ENCODE peak calls at places on chromosome X, in seven cellular contexts. X is mesendoderm, W is trophoblast cell, I is H9, T is H1, P is IMR-90, J is mesenchymal stem cell. Z is an unnamed sample.

GRCh38 chrX:63530654-63531053 is 179.5 kb upstream of the SPIN4 start:
- DNase-seq in X (no peak), W (no peak), I (no peak), T (no peak), P (no peak), J (no peak), Z (no peak)

GRCh38 chrX:153769865-153770605 is 6.0 kb downstream of the PLXNB3 start:
- DNase-seq in X (no peak), W (no peak), I (peak), T (no peak), P (no peak), J (no peak), Z (no peak)

GRCh38 chrX:80216086-80216485 is 201.5 kb downstream of the TBX22 start:
- DNase-seq in X (no peak), W (no peak), I (no peak), T (no peak), P (no peak), J (no peak), Z (no peak)

GRCh38 chrX:50470103-50471031 is at the start of gene DGKK:
- DNase-seq in X (peak), W (no peak), I (peak), T (peak), P (no peak), J (no peak), Z (peak)

GRCh38 chrX:153934473-153935325 is at the start of gene NAA10:
- DNase-seq in X (peak), W (peak), I (peak), T (peak), P (peak), J (peak), Z (peak)

GRCh38 chrX:31170792-31171191 is 99.0 kb upstream of the FTHL17 start:
- DNase-seq in X (no peak), W (no peak), I (no peak), T (no peak), P (no peak), J (no peak), Z (no peak)

GRCh38 chrX:24619647-24620046 is 27.5 kb downstream of the PCYT1B start:
- DNase-seq in X (no peak), W (no peak), I (no peak), T (no peak), P (peak), J (peak), Z (no peak)

GRCh38 chrX:17788439-17788838 is 51.1 kb downstream of the SCML1 start:
- DNase-seq in X (peak), W (peak), I (peak), T (peak), P (peak), J (peak), Z (peak)

GRCh38 chrX:49039598-49040375 is 3.4 kb downstream of the TFE3 start:
- DNase-seq in X (peak), W (peak), I (peak), T (peak), P (peak), J (peak), Z (peak)

GRCh38 chrX:9492901-9493300 is 28.0 kb downstream of the TBL1X start:
- DNase-seq in X (no peak), W (peak), I (no peak), T (no peak), P (peak), J (no peak), Z (no peak)

GRCh38 chrX:115603534-115604074 is 42.6 kb downstream of the PLS3 start:
- DNase-seq in X (no peak), W (no peak), I (no peak), T (no peak), P (no peak), J (no peak), Z (no peak)

GRCh38 chrX:101370888-101371504 is 15.0 kb downstream of the BTK start:
- DNase-seq in X (no peak), W (no peak), I (no peak), T (no peak), P (no peak), J (no peak), Z (no peak)

GRCh38 chrX:100850317-100850716 is 23.8 kb downstream of the NOX1 start:
- DNase-seq in X (no peak), W (no peak), I (no peak), T (no peak), P (no peak), J (no peak), Z (no peak)

GRCh38 chrX:103533428-103534216 is 14.3 kb upstream of the RAB40A start:
- DNase-seq in X (peak), W (peak), I (peak), T (peak), P (peak), J (peak), Z (peak)

GRCh38 chrX:100946521-100946920 is 17.8 kb upstream of the XKRX start:
- DNase-seq in X (peak), W (peak), I (no peak), T (no peak), P (no peak), J (no peak), Z (no peak)

GRCh38 chrX:40145670-40146470 is 48.1 kb upstream of the BCOR start:
- DNase-seq in X (no peak), W (no peak), I (no peak), T (no peak), P (no peak), J (peak), Z (no peak)

GRCh38 chrX:44876076-44876475 is 3.1 kb downstream of the KDM6A start:
- DNase-seq in X (no peak), W (peak), I (no peak), T (no peak), P (peak), J (no peak), Z (no peak)

GRCh38 chrX:28590394-28590793 is 3.1 kb downstream of the IL1RAPL1 start:
- DNase-seq in X (no peak), W (no peak), I (no peak), T (no peak), P (peak), J (peak), Z (no peak)

GRCh38 chrX:3548743-3549441 is 164.6 kb downstream of the PRKX start:
- DNase-seq in X (peak), W (peak), I (no peak), T (no peak), P (peak), J (peak), Z (peak)

GRCh38 chrX:74449322-74449936 is 28.1 kb downstream of the SLC16A2 start:
- DNase-seq in X (no peak), W (no peak), I (no peak), T (no peak), P (peak), J (no peak), Z (no peak)

GRCh38 chrX:45788941-45789348 is 588.3 kb upstream of the DIPK2B start:
- DNase-seq in X (peak), W (no peak), I (no peak), T (no peak), P (peak), J (peak), Z (no peak)

GRCh38 chrX:150365953-150366911 is 3.1 kb downstream of the MAMLD1 start:
- DNase-seq in X (peak), W (peak), I (peak), T (peak), P (peak), J (peak), Z (peak)

DNA sequence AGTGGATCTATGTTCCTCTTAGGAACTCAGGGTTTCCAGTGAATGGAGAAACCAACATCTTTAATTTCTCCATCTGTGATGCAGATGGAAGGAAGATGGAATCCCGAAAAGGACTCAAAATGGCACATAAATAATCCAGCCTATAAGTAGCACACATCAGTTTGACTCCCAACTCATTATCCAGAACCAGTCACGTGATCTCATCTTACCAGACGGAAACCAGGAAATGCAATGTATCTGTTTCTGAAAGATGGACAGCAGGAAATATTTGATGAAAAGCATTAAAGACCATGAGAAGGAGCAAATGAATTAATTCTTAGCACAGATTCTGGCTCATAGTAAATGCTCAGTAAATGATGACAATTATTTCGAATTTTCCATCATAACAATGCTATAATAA is 443.1 kb upstream of the FMR1 start:
- DNase-seq in X (no peak), W (no peak), I (no peak), T (no peak), P (no peak), J (no peak), Z (no peak)
- H3K23ac ChIP-seq in X (no peak), W (no peak), I (no peak), T (no peak), P (no peak), J (no peak), Z (no peak)

GRCh38 chrX:68500105-68500504 is 1.3 kb downstream of the YIPF6 start:
- DNase-seq in X (no peak), W (no peak), I (no peak), T (no peak), P (no peak), J (no peak), Z (no peak)

GRCh38 chrX:68498508-68499379 is at the start of gene YIPF6:
- DNase-seq in X (peak), W (peak), I (peak), T (peak), P (peak), J (peak), Z (peak)

GRCh38 chrX:68503830-68504229 is 5.0 kb downstream of the YIPF6 start:
- DNase-seq in X (no peak), W (peak), I (no peak), T (no peak), P (peak), J (no peak), Z (no peak)

GRCh38 chrX:68492583-68492982 is 6.3 kb upstream of the YIPF6 start:
- DNase-seq in X (no peak), W (no peak), I (no peak), T (no peak), P (no peak), J (no peak), Z (no peak)

GRCh38 chrX:68498044-68498507 is 775 bp upstream of the YIPF6 start:
- DNase-seq in X (peak), W (peak), I (no peak), T (no peak), P (no peak), J (peak), Z (no peak)
- H3K18ac ChIP-seq in X (peak), W (peak), I (peak), T (no peak), P (peak), J (no peak), Z (no peak)

GRCh38 chrX:116823677-116824076 is 360.9 kb upstream of the CT83 start:
- DNase-seq in X (no peak), W (no peak), I (no peak), T (no peak), P (no peak), J (no peak), Z (no peak)
- H3K9ac ChIP-seq in X (no peak), W (no peak), I (no peak), T (no peak), P (no peak), J (no peak), Z (no peak)

GRCh38 chrX:121146059-121146628 is 98.7 kb downstream of the GLUD2 start:
- DNase-seq in X (no peak), W (no peak), I (no peak), T (no peak), P (no peak), J (no peak), Z (no peak)
- H3K23ac ChIP-seq in X (no peak), W (no peak), I (no peak), T (no peak), P (no peak), J (no peak), Z (no peak)

GRCh38 chrX:12824944-12825343 is 33.7 kb downstream of the PRPS2 start:
- DNase-seq in X (peak), W (no peak), I (no peak), T (no peak), P (no peak), J (no peak), Z (no peak)
- H3K18ac ChIP-seq in X (no peak), W (no peak), I (no peak), T (no peak), P (no peak), J (no peak), Z (no peak)

GRCh38 chrX:107204063-107204605 is 2.1 kb downstream of the NUP62CL start:
- DNase-seq in X (peak), W (no peak), I (no peak), T (no peak), P (no peak), J (no peak), Z (no peak)

GRCh38 chrX:107207089-107207488 is 678 bp downstream of the DNAAF6 start:
- DNase-seq in X (no peak), W (no peak), I (no peak), T (no peak), P (no peak), J (no peak), Z (no peak)

GRCh38 chrX:107207943-107208342 is 1.5 kb downstream of the DNAAF6 start:
- DNase-seq in X (no peak), W (no peak), I (no peak), T (no peak), P (no peak), J (no peak), Z (no peak)

GRCh38 chrX:107206697-107207065 is 270 bp downstream of the DNAAF6 start:
- DNase-seq in X (no peak), W (no peak), I (no peak), T (no peak), P (no peak), J (no peak), Z (no peak)

DNA sequence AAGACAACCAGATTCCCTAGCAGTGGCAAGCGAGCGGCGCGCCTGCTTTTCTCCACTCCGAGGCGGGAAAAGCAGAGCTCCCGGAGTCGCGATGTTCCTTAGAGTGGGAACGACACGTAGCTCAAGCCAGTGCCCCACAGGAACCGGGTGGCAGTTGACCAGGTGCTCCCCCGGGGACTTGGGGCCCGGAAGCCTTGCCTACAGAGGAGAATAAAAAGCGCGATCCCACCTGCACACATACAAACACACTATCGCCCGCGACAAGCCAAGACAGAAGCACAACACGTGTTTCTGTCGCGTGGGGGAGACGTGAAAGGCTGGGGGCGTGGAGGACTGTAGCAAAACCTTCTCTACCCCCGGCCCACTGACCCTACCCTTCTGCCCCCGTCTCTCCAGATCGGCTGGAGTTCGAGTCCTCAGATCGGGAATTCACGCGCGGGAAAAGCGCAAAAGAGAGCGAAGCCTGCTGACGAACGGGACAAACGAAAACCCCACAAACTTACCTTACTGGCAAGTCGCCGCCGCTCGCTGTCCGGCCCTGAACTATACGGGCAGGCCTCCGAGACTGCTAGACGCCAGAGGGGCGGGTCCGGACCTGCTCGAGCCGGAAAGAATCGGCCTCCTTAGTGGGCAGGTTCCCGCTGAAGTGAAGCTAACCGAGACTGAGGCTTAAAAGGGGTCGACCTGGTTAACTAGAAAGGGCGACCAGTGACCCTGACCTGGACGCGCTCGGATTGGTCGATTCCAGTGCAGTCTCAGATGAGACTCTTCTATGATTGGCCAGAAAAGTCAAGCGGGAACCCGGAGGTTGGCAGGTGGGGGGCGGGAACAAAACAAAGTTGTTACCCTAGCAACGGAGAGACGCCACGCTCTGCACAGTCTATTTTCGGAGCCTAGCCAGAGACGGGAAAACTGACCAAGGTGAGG is at the start of the genes DNAAF6 and NUP62CL:
- DNase-seq in X (peak), W (peak), I (peak), T (peak), P (no peak), J (peak), Z (peak)
- H3K9ac ChIP-seq in X (peak), W (peak), I (peak), T (peak), P (no peak), J (peak), Z (peak)

GRCh38 chrX:29870608-29871007 is 344.8 kb upstream of the MAGEB2 start:
- DNase-seq in X (no peak), W (no peak), I (no peak), T (no peak), P (no peak), J (no peak), Z (no peak)

GRCh38 chrX:29867971-29868370 is 347.4 kb upstream of the MAGEB2 start:
- DNase-seq in X (no peak), W (no peak), I (no peak), T (no peak), P (no peak), J (no peak), Z (no peak)

GRCh38 chrX:29869837-29870236 is 345.5 kb upstream of the MAGEB2 start:
- DNase-seq in X (no peak), W (no peak), I (no peak), T (no peak), P (no peak), J (no peak), Z (no peak)

GRCh38 chrX:29872831-29873230 is 342.5 kb upstream of the MAGEB2 start:
- DNase-seq in X (no peak), W (no peak), I (no peak), T (no peak), P (no peak), J (no peak), Z (no peak)
- H3K23ac ChIP-seq in X (no peak), W (no peak), I (no peak), T (no peak), P (no peak), J (no peak), Z (no peak)

GRCh38 chrX:22246620-22247019 is 26.1 kb upstream of the CBLL2 start:
- DNase-seq in X (no peak), W (peak), I (no peak), T (no peak), P (peak), J (no peak), Z (no peak)

GRCh38 chrX:22247169-22247568 is 25.5 kb upstream of the CBLL2 start:
- DNase-seq in X (no peak), W (peak), I (no peak), T (no peak), P (peak), J (no peak), Z (no peak)

GRCh38 chrX:22249371-22249770 is 23.3 kb upstream of the CBLL2 start:
- DNase-seq in X (no peak), W (no peak), I (no peak), T (no peak), P (no peak), J (no peak), Z (no peak)
- H3K18ac ChIP-seq in X (no peak), W (no peak), I (no peak), T (no peak), P (no peak), J (no peak), Z (no peak)

DNA sequence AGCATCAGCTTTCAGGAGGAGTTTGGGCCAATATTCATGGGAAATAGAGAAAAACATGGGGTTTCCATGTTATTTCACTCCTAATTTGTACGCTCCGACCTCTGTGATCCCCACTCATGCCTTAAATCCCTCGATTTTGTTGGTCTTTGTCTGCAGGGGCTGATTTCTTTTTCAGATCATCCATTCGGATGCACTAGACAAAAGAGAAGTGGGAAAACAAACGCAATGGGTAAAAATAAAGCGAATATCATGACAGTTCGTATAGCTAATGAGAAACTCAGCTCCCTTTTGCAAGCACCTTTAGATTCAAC is 139.1 kb upstream of the PLAC1 start:
- DNase-seq in X (no peak), W (no peak), I (no peak), T (no peak), P (no peak), J (no peak), Z (no peak)
- H3K9ac ChIP-seq in X (peak), W (no peak), I (peak), T (peak), P (no peak), J (peak), Z (no peak)

Z was measured in neuronal stem cell.